ENCODE peak calls at places on chromosomes 1 and 21, in seven cellular contexts. J is transverse colon, R is sigmoid colon, C is A549, V is suprapubic skin, B is esophagus muscularis mucosa, F is tibial nerve. N is an unnamed sample.
A peak's percentile ranks its signal among the peaks of the same experiment; 100 is the strongest.

GRCh38 chr1:39827201-39827600 is 38.5 kb upstream of the BMP8B start:
- DNase-seq in J (no peak), R (no peak), C (no peak), V (no peak), B (no peak), F (no peak), N (no peak)

GRCh38 chr1:227913446-227913968 is 34.2 kb downstream of the WNT9A start:
- DNase-seq in J (no peak), R (no peak), C (no peak), V (no peak), B (no peak), F (no peak), N (no peak)

GRCh38 chr1:155983191-155984023 is 5.1 kb upstream of the ARHGEF2 start:
- DNase-seq in J (peak; percentile 45), R (peak; percentile 88), C (no peak), V (no peak), B (no peak), F (peak; percentile 66), N (peak; percentile 46)

GRCh38 chr1:5943373-5944068 is 48.7 kb downstream of the NPHP4 start:
- DNase-seq in J (no peak), R (no peak), C (no peak), V (peak; percentile 69), B (no peak), F (no peak), N (no peak)

GRCh38 chr21:46092026-46092764 is 5.7 kb upstream of the COL6A2 start:
- DNase-seq in J (peak; percentile 64), R (peak; percentile 97), C (no peak), V (no peak), B (peak; percentile 94), F (peak; percentile 61), N (peak; percentile 62)

GRCh38 chr1:25895365-25895990 is 10.7 kb downstream of the STMN1 start:
- DNase-seq in J (peak; percentile 92), R (peak; percentile 95), C (peak; percentile 93), V (peak; percentile 95), B (peak; percentile 95), F (peak; percentile 76), N (peak; percentile 87)

GRCh38 chr1:61182049-61182448 is 99.7 kb downstream of the NFIA start:
- DNase-seq in J (no peak), R (no peak), C (peak; percentile 5), V (no peak), B (no peak), F (no peak), N (no peak)

GRCh38 chr1:20380616-20381035 is 90.0 kb downstream of the VWA5B1 start:
- DNase-seq in J (no peak), R (peak; percentile 64), C (peak; percentile 24), V (no peak), B (no peak), F (no peak), N (no peak)

GRCh38 chr1:197099444-197099843 is 32.4 kb upstream of the F13B start:
- DNase-seq in J (no peak), R (no peak), C (no peak), V (no peak), B (no peak), F (no peak), N (no peak)

GRCh38 chr1:45892068-45892785 is 88.8 kb downstream of the MAST2 start:
- DNase-seq in J (no peak), R (no peak), C (peak; percentile 44), V (no peak), B (no peak), F (no peak), N (no peak)

GRCh38 chr1:231828182-231828920 is 201.8 kb downstream of the DISC1 start:
- DNase-seq in J (no peak), R (no peak), C (peak; percentile 81), V (no peak), B (no peak), F (no peak), N (no peak)

GRCh38 chr1:244010191-244010590 is 40.9 kb upstream of the ZBTB18 start:
- DNase-seq in J (no peak), R (no peak), C (peak; percentile 21), V (no peak), B (no peak), F (no peak), N (no peak)

GRCh38 chr1:16070640-16071355 is 2.7 kb downstream of the FAM131C start:
- DNase-seq in J (no peak), R (no peak), C (no peak), V (no peak), B (no peak), F (no peak), N (no peak)

GRCh38 chr1:156910309-156910782 is 10.1 kb upstream of the LRRC71 start:
- DNase-seq in J (peak; percentile 54), R (no peak), C (peak; percentile 66), V (no peak), B (no peak), F (no peak), N (no peak)

GRCh38 chr1:190169311-190170067 is 308.2 kb downstream of the BRINP3 start:
- DNase-seq in J (no peak), R (no peak), C (no peak), V (no peak), B (no peak), F (no peak), N (no peak)

GRCh38 chr1:199463521-199464127 is 563.9 kb upstream of the NR5A2 start:
- DNase-seq in J (no peak), R (no peak), C (peak; percentile 9), V (no peak), B (no peak), F (no peak), N (no peak)

GRCh38 chr1:53518775-53519174 is 59.6 kb downstream of the DMRTB1 start:
- DNase-seq in J (no peak), R (no peak), C (no peak), V (no peak), B (no peak), F (no peak), N (no peak)

GRCh38 chr1:33363470-33363861 is 42.6 kb upstream of the A3GALT2 start:
- DNase-seq in J (no peak), R (no peak), C (no peak), V (peak; percentile 21), B (no peak), F (no peak), N (no peak)

GRCh38 chr1:33361553-33362262 is 40.8 kb upstream of the A3GALT2 start:
- DNase-seq in J (no peak), R (no peak), C (no peak), V (peak; percentile 2), B (no peak), F (no peak), N (no peak)

GRCh38 chr1:33365560-33365997 is 44.7 kb upstream of the A3GALT2 start:
- DNase-seq in J (no peak), R (no peak), C (no peak), V (peak; percentile 65), B (no peak), F (no peak), N (no peak)

GRCh38 chr1:33366766-33367487 is 46.0 kb upstream of the A3GALT2 start:
- DNase-seq in J (no peak), R (no peak), C (no peak), V (peak; percentile 63), B (no peak), F (no peak), N (no peak)

GRCh38 chr1:33364578-33364945 is 43.7 kb upstream of the A3GALT2 start:
- DNase-seq in J (no peak), R (no peak), C (no peak), V (no peak), B (no peak), F (no peak), N (no peak)
- H3K4me1 ChIP-seq in J (peaks cover 10% of the 10 kb centered on the region), R (peaks cover 60% of the 10 kb centered on the region), C (no peaks in the 10 kb centered on the region), V (peaks cover 45% of the 10 kb centered on the region), B (peaks cover 69% of the 10 kb centered on the region), F (peaks cover 71% of the 10 kb centered on the region), N (peaks cover 17% of the 10 kb centered on the region)

DNA sequence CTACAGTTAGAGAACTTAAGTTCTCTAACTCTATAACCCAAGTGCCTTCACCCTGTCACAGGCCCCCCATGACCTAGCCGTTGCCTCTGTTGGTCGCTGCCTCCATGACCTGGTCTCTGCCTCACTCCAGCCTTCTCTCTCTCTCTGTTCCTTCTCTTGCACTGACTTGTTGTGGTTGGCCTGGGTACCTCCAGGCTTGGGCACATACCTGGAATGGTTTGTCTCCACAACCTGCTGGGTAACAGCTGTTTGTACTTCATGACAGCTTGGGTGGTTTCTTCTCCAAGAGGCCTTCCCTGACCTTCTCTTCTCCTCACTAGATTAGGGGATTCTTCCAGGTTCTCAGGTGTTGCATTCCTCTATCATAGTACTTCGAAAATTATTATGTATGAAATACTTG is 371.6 kb upstream of the USP24 start:
- DNase-seq in J (no peak), R (no peak), C (no peak), V (no peak), B (peak; percentile 82), F (no peak), N (no peak)
- H3K27ac ChIP-seq in J (no peak overlapping the region), R (no peak overlapping the region), C (no peak overlapping the region), V (peak overlapping the region; percentile 30), B (no peak overlapping the region), F (peak overlapping the region; percentile 95), N (no peak overlapping the region)

DNA sequence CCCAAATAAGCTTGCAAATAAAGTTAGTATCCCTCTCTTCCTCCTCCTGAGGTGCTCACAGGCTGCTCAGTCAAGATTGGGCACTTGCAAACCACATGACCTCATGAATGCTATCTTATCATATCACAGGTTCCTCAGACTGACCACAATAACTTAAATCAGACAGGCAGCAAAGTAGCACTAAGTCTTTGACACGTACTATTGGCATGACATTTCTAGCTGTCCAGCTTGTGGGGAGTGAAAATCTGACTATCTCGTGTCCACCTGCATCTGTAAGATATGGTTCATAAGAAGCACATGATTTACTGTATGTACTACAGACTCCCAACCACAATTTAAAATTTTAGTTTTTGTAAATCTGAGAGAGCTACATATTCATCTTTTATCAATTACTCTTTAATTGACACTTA is 58.0 kb upstream of the GFI1 start:
- DNase-seq in J (no peak), R (no peak), C (no peak), V (no peak), B (no peak), F (no peak), N (no peak)
- TF ChIP-seq EP300 in J (no peak), R (no peak), C (no peak), V (no peak), B (no peak), F (no peak), N (no peak)

GRCh38 chr21:43983860-43984420 is 28.2 kb upstream of the TRAPPC10 start:
- DNase-seq in J (no peak), R (no peak), C (no peak), V (no peak), B (no peak), F (no peak), N (no peak)

GRCh38 chr21:43983390-43983789 is 28.7 kb upstream of the TRAPPC10 start:
- DNase-seq in J (no peak), R (no peak), C (no peak), V (no peak), B (no peak), F (no peak), N (no peak)

GRCh38 chr21:43981151-43981870 is 30.8 kb upstream of the TRAPPC10 start:
- DNase-seq in J (no peak), R (no peak), C (no peak), V (no peak), B (no peak), F (no peak), N (no peak)

GRCh38 chr21:43982489-43983078 is 29.5 kb upstream of the TRAPPC10 start:
- DNase-seq in J (no peak), R (no peak), C (no peak), V (no peak), B (no peak), F (no peak), N (no peak)

DNA sequence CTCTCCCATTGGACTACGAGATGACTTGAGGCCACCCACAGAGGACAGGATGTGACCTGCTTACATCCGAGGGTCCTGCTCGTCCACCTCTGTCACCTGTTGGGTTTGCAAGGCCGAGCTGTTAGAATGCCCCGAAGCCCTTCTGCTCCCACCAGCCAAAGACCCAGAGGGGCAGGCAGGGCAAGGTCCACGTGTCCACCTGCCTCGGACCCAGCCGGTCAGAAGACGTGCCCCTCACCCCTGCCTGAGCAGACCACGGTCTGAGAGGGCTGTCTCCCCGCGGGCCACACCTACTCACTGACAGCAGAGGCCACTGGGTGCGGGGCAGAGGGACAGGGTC is 30.3 kb upstream of the TRAPPC10 start:
- DNase-seq in J (no peak), R (no peak), C (no peak), V (no peak), B (no peak), F (no peak), N (no peak)
- H3K4me1 ChIP-seq in J (no peaks in the 10 kb centered on the region), R (no peaks in the 10 kb centered on the region), C (no peaks in the 10 kb centered on the region), V (peaks cover 5% of the 10 kb centered on the region), B (peaks cover 8% of the 10 kb centered on the region), F (peaks cover 17% of the 10 kb centered on the region), N (peaks cover 2% of the 10 kb centered on the region)